ENCODE peak calls at places on chromosomes 3 and 15, in nine cellular contexts. A is NT2/D1, P is lower lobe of right lung, O is uterus, J is psoas muscle, N is iPS DF 6.9, L is ovary, U is right cardiac atrium, Q is sigmoid colon. T is an unnamed sample. For H3K4me1, the result is how much of the 10 kb centered on the place peaks cover.

GRCh38 chr15:56099311-56099710 is 105.9 kb upstream of the NEDD4 start:
- DNase-seq in O (no peak), Q (no peak), N (no peak), J (peak), P (no peak), L (no peak), U (no peak), A (no peak), T (no peak)

GRCh38 chr3:16480861-16481569 is 32.5 kb downstream of the RFTN1 start:
- DNase-seq in L (no peak), Q (no peak), P (no peak), J (no peak), A (no peak), O (no peak), U (no peak), N (no peak), T (no peak)

GRCh38 chr15:96125681-96126080 is 204.8 kb upstream of the NR2F2 start:
- DNase-seq in U (no peak), N (no peak), L (no peak), J (no peak), P (no peak), A (no peak), O (no peak), Q (no peak), T (no peak)

GRCh38 chr3:191372122-191372521 is 41.8 kb upstream of the UTS2B start:
- DNase-seq in O (no peak), Q (no peak), A (no peak), N (no peak), L (no peak), P (no peak), U (no peak), J (no peak), T (no peak)

GRCh38 chr3:13698498-13698897 is 149.6 kb downstream of the FBLN2 start:
- DNase-seq in A (peak), P (no peak), J (no peak), Q (no peak), L (no peak), U (no peak), O (no peak), N (no peak), T (no peak)

GRCh38 chr3:59451800-59452741 is 402.2 kb upstream of the CFAP20DC start:
- DNase-seq in L (no peak), Q (no peak), A (no peak), P (no peak), N (no peak), O (no peak), J (no peak), U (no peak), T (no peak)

GRCh38 chr3:52694528-52695189 is 8.8 kb downstream of the GNL3 start:
- DNase-seq in P (no peak), Q (no peak), U (no peak), N (no peak), A (no peak), O (no peak), L (no peak), J (no peak), T (no peak)

GRCh38 chr3:99419111-99419510 is 219.3 kb upstream of the COL8A1 start:
- DNase-seq in Q (no peak), A (no peak), N (no peak), L (no peak), P (no peak), U (no peak), O (no peak), J (no peak), T (no peak)

GRCh38 chr15:80976851-80977250 is 12.8 kb downstream of the MESD start:
- DNase-seq in O (no peak), A (no peak), L (no peak), Q (no peak), U (no peak), P (no peak), J (no peak), N (no peak), T (no peak)

GRCh38 chr3:29281265-29282228 is 676 bp downstream of the RBMS3 start:
- DNase-seq in P (no peak), J (no peak), A (no peak), Q (peak), U (peak), N (no peak), O (peak), L (peak), T (no peak)

GRCh38 chr15:85010472-85011209 is 29.0 kb downstream of the PDE8A start:
- DNase-seq in Q (no peak), P (no peak), O (no peak), U (no peak), J (no peak), L (no peak), A (no peak), N (no peak), T (no peak)

GRCh38 chr3:95319921-95320494 is 1257.1 kb downstream of the NSUN3 start:
- DNase-seq in A (no peak), L (no peak), J (no peak), O (no peak), Q (no peak), P (no peak), N (no peak), U (no peak), T (no peak)

GRCh38 chr15:81038975-81039607 is 38.4 kb downstream of the TLNRD1 start:
- DNase-seq in L (no peak), U (no peak), P (no peak), J (no peak), Q (no peak), A (no peak), O (no peak), N (no peak), T (peak)

GRCh38 chr3:130865537-130865936 is 28.3 kb upstream of the ATP2C1 start:
- DNase-seq in P (no peak), A (no peak), N (no peak), L (no peak), Q (no peak), O (no peak), U (no peak), J (no peak), T (no peak)

GRCh38 chr3:34872406-34872805 is 766.9 kb upstream of the ARPP21 start:
- DNase-seq in A (no peak), J (no peak), P (peak), O (no peak), U (no peak), L (no peak), Q (no peak), N (no peak), T (no peak)

GRCh38 chr15:72173864-72174550 is 23.6 kb downstream of the GRAMD2A start:
- DNase-seq in L (no peak), N (no peak), P (no peak), A (no peak), O (no peak), Q (no peak), U (no peak), J (no peak), T (no peak)

GRCh38 chr15:91338763-91339162 is 238.7 kb downstream of the SV2B start:
- DNase-seq in L (no peak), P (no peak), A (peak), O (no peak), J (no peak), Q (no peak), N (peak), U (no peak), T (no peak)

GRCh38 chr15:26682765-26683164 is 90.1 kb downstream of the GABRB3 start:
- DNase-seq in O (no peak), L (no peak), U (no peak), J (no peak), P (no peak), Q (no peak), A (no peak), N (no peak), T (no peak)

GRCh38 chr3:45496550-45496949 is 98.0 kb upstream of the LIMD1 start:
- DNase-seq in Q (no peak), O (peak), N (no peak), A (no peak), P (no peak), U (peak), L (peak), J (peak), T (no peak)

GRCh38 chr3:71524688-71525087 is 58.8 kb downstream of the FOXP1 start:
- DNase-seq in L (no peak), P (no peak), O (no peak), Q (no peak), U (no peak), J (no peak), N (no peak), A (no peak), T (no peak)

GRCh38 chr3:106251160-106251892 is 382.5 kb upstream of the CBLB start:
- DNase-seq in P (no peak), J (no peak), Q (no peak), N (no peak), O (no peak), L (no peak), U (peak), A (no peak), T (no peak)

GRCh38 chr3:32392530-32393302 is 1.1 kb downstream of the CMTM7 start:
- DNase-seq in L (peak), U (peak), J (peak), A (no peak), P (peak), Q (peak), N (no peak), O (peak), T (peak)

GRCh38 chr3:13042932-13043275 is 30.3 kb downstream of the IQSEC1 start:
- DNase-seq in P (peak), L (no peak), O (no peak), Q (no peak), A (no peak), U (peak), N (no peak), J (no peak), T (no peak)

GRCh38 chr3:24688446-24689148 is 193.9 kb upstream of the THRB start:
- DNase-seq in U (no peak), J (no peak), L (no peak), Q (no peak), A (no peak), N (no peak), P (no peak), O (no peak), T (no peak)

GRCh38 chr15:92451225-92451825 is 57.6 kb downstream of the ST8SIA2 start:
- DNase-seq in L (no peak), N (no peak), A (no peak), P (no peak), O (no peak), Q (no peak), U (no peak), J (no peak), T (no peak)

GRCh38 chr3:141368925-141369794 is 856 bp downstream of the ZBTB38 start:
- DNase-seq in P (no peak), J (no peak), N (no peak), U (no peak), A (no peak), Q (no peak), L (no peak), O (no peak), T (no peak)

GRCh38 chr3:187989458-187990153 is 164.4 kb upstream of the LPP start:
- DNase-seq in N (peak), P (no peak), A (peak), J (no peak), O (no peak), L (no peak), U (no peak), Q (no peak), T (no peak)

GRCh38 chr3:25581823-25582222 is 82.9 kb downstream of the TOP2B start:
- DNase-seq in P (no peak), L (no peak), O (no peak), Q (no peak), U (no peak), N (no peak), A (no peak), J (no peak), T (no peak)

GRCh38 chr15:27842526-27842925 is 256.6 kb downstream of the OCA2 start:
- DNase-seq in Q (no peak), A (no peak), U (no peak), J (peak), P (no peak), N (no peak), O (no peak), L (no peak), T (peak)

GRCh38 chr3:170978335-170978745 is 48.2 kb downstream of the SLC2A2 start:
- DNase-seq in J (no peak), O (no peak), N (no peak), Q (no peak), A (no peak), P (no peak), U (no peak), L (no peak), T (no peak)

GRCh38 chr3:186417791-186418190 is 55.8 kb upstream of the DGKG start:
- DNase-seq in O (no peak), N (no peak), A (no peak), J (no peak), Q (no peak), P (no peak), U (no peak), L (no peak), T (no peak)

DNA sequence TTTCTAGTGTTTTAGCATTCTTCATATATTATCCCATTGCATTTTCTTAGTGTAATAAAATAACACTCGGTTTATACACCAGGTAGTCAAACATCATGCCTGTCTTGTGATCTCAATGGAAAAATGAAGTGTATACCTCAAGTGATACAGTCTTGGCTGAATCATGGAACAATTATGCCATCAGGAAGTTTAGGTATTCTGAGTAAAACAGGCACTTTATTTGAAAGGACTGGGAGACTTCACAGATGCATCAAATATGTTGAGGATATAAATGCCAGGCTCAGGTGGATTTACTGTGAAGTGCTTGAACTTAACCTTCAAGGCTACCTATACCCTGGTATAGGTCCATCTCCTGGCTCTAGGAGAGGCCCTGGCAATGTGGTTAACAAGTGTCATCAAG is 8.5 kb downstream of the TGFBR2 start:
- DNase-seq in N (no peak), Q (no peak), O (no peak), P (no peak), A (no peak), J (no peak), U (no peak), L (no peak), T (no peak)
- H3K4me1 ChIP-seq in N (under half), Q (under half), O (under half), P (half or more), A (under half), J (half or more), U (under half), L (under half), T (under half)

DNA sequence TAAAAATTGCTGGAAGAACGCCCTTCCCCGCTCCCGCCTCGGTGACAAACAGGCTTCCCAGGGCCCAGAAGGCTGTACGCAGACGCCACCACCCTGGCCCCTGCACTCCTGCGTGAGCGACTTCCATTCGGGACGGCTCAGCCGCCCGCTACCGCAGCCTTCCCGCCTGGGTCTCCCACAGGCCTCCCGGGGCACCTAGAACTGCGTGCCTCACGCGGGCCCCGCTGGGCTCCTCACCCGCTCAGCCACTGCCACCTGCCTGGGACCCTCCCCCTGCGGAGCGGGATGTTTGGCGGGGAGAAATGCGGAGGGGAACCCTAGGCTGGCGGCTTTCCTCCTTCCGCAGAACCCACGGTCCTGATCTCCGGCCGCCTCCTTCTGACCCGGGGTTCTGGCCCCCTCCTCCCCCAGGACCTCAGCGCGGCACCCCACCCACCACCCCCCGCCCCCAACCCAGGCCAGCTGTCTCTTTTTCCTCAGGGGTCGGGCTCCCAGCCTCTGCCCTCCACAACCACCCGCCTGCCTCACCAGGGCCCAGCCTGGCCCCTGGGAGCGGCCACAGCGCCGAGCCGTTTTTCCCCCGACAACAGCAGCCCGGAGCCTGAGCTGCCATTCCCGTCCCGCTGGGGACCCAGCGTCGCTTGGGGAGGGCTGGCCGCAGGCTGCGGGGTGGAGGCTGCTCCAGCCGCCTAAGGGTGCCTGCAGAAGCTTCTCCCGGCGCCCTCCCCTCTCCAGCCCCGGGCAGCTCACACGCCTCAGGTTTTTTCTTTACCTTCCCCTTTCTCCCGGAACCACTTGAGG is 27.6 kb upstream of the RAB7A start:
- DNase-seq in U (peak), L (peak), N (no peak), J (peak), A (no peak), Q (peak), P (peak), O (peak), T (no peak)
- H3K4me3 ChIP-seq in U (peak), L (peak), N (peak), J (peak), A (peak), Q (peak), P (peak), O (peak), T (peak)

GRCh38 chr15:39283531-39283930 is 297.3 kb upstream of the THBS1 start:
- DNase-seq in J (no peak), L (no peak), P (no peak), A (no peak), U (no peak), N (no peak), O (no peak), Q (no peak), T (no peak)

GRCh38 chr15:39285663-39286062 is 295.2 kb upstream of the THBS1 start:
- DNase-seq in L (no peak), J (no peak), P (no peak), N (no peak), Q (no peak), A (no peak), U (no peak), O (no peak), T (no peak)

GRCh38 chr15:39287322-39288195 is 293.3 kb upstream of the THBS1 start:
- DNase-seq in P (no peak), A (no peak), U (no peak), O (no peak), J (no peak), Q (no peak), N (no peak), L (no peak), T (no peak)

GRCh38 chr15:39285066-39285465 is 295.8 kb upstream of the THBS1 start:
- DNase-seq in U (no peak), P (no peak), L (no peak), A (no peak), O (no peak), N (no peak), J (no peak), Q (no peak), T (no peak)

DNA sequence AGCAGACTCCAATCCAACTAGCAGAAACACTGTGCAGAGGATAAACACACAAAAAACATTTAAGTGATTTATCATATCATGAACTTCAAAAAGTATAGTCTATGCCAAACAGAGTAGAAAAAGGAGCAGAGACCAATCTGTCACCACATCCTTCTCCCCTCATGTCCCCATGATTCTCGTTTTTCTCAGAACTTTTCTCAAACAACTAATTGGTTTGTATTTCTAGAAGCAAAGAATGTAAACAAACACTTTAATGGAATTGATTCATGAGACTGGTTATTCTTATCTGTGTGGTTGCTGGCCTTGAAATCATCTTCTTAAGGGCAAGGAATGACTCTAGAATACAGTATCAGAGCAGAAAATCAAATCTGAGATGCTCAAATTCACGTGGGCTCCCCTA is 294.2 kb upstream of the THBS1 start:
- DNase-seq in U (no peak), L (no peak), J (no peak), Q (no peak), P (no peak), O (no peak), A (no peak), N (no peak), T (no peak)
- H3K4me1 ChIP-seq in U (under half), L (under half), J (under half), Q (under half), P (under half), O (under half), A (under half), N (under half), T (under half)

GRCh38 chr3:127597020-127597771 is 1.0 kb upstream of the MCM2 start:
- DNase-seq in J (no peak), U (no peak), L (no peak), A (no peak), N (no peak), P (no peak), Q (no peak), O (no peak), T (no peak)
- H3K4me3 ChIP-seq in J (peak), U (no peak), L (no peak), A (peak), N (no peak), P (peak), Q (peak), O (no peak), T (peak)

T was measured in right atrium auricular region.